ENCODE peak calls at places on chromosome 22, in nine cellular contexts. One of them, this sample, is unnamed.

GRCh38 chr22:41417622-41418390 is 28.8 kb downstream of the TOB2 start:
- DNase-seq in GM20000: no peak
- DNase-seq in suprapubic skin: peak
- DNase-seq in HEK293T: no peak
- DNase-seq in activated CD8-positive, alpha-beta memory T cell treated with anti-CD3 and anti-CD28 coated beads for 48 hours: no peak
- DNase-seq in NCI-H460: no peak
- DNase-seq in HFFc6: no peak
- DNase-seq in A549: no peak
- DNase-seq in SW480: no peak
- DNase-seq in this sample: no peak

GRCh38 chr22:22884010-22884887 is 3.4 kb upstream of the IGLL5 start:
- DNase-seq in SW480: peak
- DNase-seq in GM20000: peak
- DNase-seq in HFFc6: peak
- DNase-seq in activated CD8-positive, alpha-beta memory T cell treated with anti-CD3 and anti-CD28 coated beads for 48 hours: peak
- DNase-seq in suprapubic skin: peak
- DNase-seq in HEK293T: peak
- DNase-seq in A549: peak
- DNase-seq in NCI-H460: peak
- DNase-seq in this sample: peak

GRCh38 chr22:20211997-20212753 is 55.9 kb downstream of the RTN4R start:
- DNase-seq in GM20000: no peak
- DNase-seq in activated CD8-positive, alpha-beta memory T cell treated with anti-CD3 and anti-CD28 coated beads for 48 hours: no peak
- DNase-seq in HEK293T: no peak
- DNase-seq in NCI-H460: no peak
- DNase-seq in A549: no peak
- DNase-seq in HFFc6: no peak
- DNase-seq in suprapubic skin: no peak
- DNase-seq in SW480: peak
- DNase-seq in this sample: no peak

GRCh38 chr22:27420817-27421361 is 380.7 kb downstream of the MN1 start:
- DNase-seq in NCI-H460: peak
- DNase-seq in HEK293T: no peak
- DNase-seq in SW480: no peak
- DNase-seq in activated CD8-positive, alpha-beta memory T cell treated with anti-CD3 and anti-CD28 coated beads for 48 hours: no peak
- DNase-seq in HFFc6: peak
- DNase-seq in GM20000: no peak
- DNase-seq in suprapubic skin: peak
- DNase-seq in A549: no peak
- DNase-seq in this sample: no peak

GRCh38 chr22:20606041-20606783 is 98.8 kb downstream of the MED15 start:
- DNase-seq in NCI-H460: peak
- DNase-seq in suprapubic skin: no peak
- DNase-seq in HFFc6: peak
- DNase-seq in GM20000: peak
- DNase-seq in A549: peak
- DNase-seq in SW480: peak
- DNase-seq in HEK293T: peak
- DNase-seq in activated CD8-positive, alpha-beta memory T cell treated with anti-CD3 and anti-CD28 coated beads for 48 hours: peak
- DNase-seq in this sample: peak

GRCh38 chr22:23090079-23090835 is 19.9 kb downstream of the GNAZ start:
- DNase-seq in GM20000: no peak
- DNase-seq in A549: no peak
- DNase-seq in suprapubic skin: no peak
- DNase-seq in NCI-H460: no peak
- DNase-seq in SW480: no peak
- DNase-seq in HEK293T: no peak
- DNase-seq in HFFc6: no peak
- DNase-seq in activated CD8-positive, alpha-beta memory T cell treated with anti-CD3 and anti-CD28 coated beads for 48 hours: no peak
- DNase-seq in this sample: no peak

GRCh38 chr22:29154364-29155048 is 51.2 kb upstream of the EMID1 start:
- DNase-seq in NCI-H460: peak
- DNase-seq in GM20000: peak
- DNase-seq in HEK293T: peak
- DNase-seq in SW480: peak
- DNase-seq in suprapubic skin: peak
- DNase-seq in A549: peak
- DNase-seq in activated CD8-positive, alpha-beta memory T cell treated with anti-CD3 and anti-CD28 coated beads for 48 hours: peak
- DNase-seq in HFFc6: peak
- DNase-seq in this sample: peak

GRCh38 chr22:36253523-36254490 is 874 bp downstream of the APOL1 start:
- DNase-seq in suprapubic skin: no peak
- DNase-seq in HEK293T: no peak
- DNase-seq in HFFc6: no peak
- DNase-seq in NCI-H460: no peak
- DNase-seq in activated CD8-positive, alpha-beta memory T cell treated with anti-CD3 and anti-CD28 coated beads for 48 hours: no peak
- DNase-seq in SW480: no peak
- DNase-seq in A549: no peak
- DNase-seq in GM20000: no peak
- DNase-seq in this sample: no peak

GRCh38 chr22:33054276-33054675 is 3.9 kb downstream of the SYN3 start:
- DNase-seq in NCI-H460: no peak
- DNase-seq in activated CD8-positive, alpha-beta memory T cell treated with anti-CD3 and anti-CD28 coated beads for 48 hours: no peak
- DNase-seq in suprapubic skin: no peak
- DNase-seq in A549: no peak
- DNase-seq in HEK293T: no peak
- DNase-seq in SW480: no peak
- DNase-seq in GM20000: no peak
- DNase-seq in HFFc6: no peak
- DNase-seq in this sample: no peak

GRCh38 chr22:23806837-23807236 is 20.1 kb downstream of the SMARCB1 start:
- DNase-seq in A549: no peak
- DNase-seq in HEK293T: no peak
- DNase-seq in NCI-H460: no peak
- DNase-seq in HFFc6: no peak
- DNase-seq in suprapubic skin: no peak
- DNase-seq in activated CD8-positive, alpha-beta memory T cell treated with anti-CD3 and anti-CD28 coated beads for 48 hours: no peak
- DNase-seq in GM20000: no peak
- DNase-seq in SW480: no peak
- DNase-seq in this sample: no peak

GRCh38 chr22:49855491-49855911 is 1.9 kb downstream of the ZBED4 start:
- DNase-seq in GM20000: no peak
- DNase-seq in SW480: peak
- DNase-seq in activated CD8-positive, alpha-beta memory T cell treated with anti-CD3 and anti-CD28 coated beads for 48 hours: no peak
- DNase-seq in suprapubic skin: no peak
- DNase-seq in A549: no peak
- DNase-seq in HEK293T: no peak
- DNase-seq in NCI-H460: no peak
- DNase-seq in HFFc6: no peak
- DNase-seq in this sample: no peak

GRCh38 chr22:44394246-44395115 is 81.7 kb upstream of the SHISAL1 start:
- DNase-seq in A549: no peak
- DNase-seq in SW480: no peak
- DNase-seq in GM20000: no peak
- DNase-seq in HEK293T: no peak
- DNase-seq in HFFc6: no peak
- DNase-seq in activated CD8-positive, alpha-beta memory T cell treated with anti-CD3 and anti-CD28 coated beads for 48 hours: no peak
- DNase-seq in suprapubic skin: peak
- DNase-seq in NCI-H460: no peak
- DNase-seq in this sample: no peak

GRCh38 chr22:37273126-37273845 is 9.0 kb upstream of the CYTH4 start:
- DNase-seq in activated CD8-positive, alpha-beta memory T cell treated with anti-CD3 and anti-CD28 coated beads for 48 hours: no peak
- DNase-seq in SW480: peak
- DNase-seq in NCI-H460: no peak
- DNase-seq in GM20000: peak
- DNase-seq in HFFc6: peak
- DNase-seq in suprapubic skin: no peak
- DNase-seq in HEK293T: no peak
- DNase-seq in A549: no peak
- DNase-seq in this sample: no peak

GRCh38 chr22:22914726-22915669 is 27.4 kb downstream of the IGLL5 start:
- DNase-seq in activated CD8-positive, alpha-beta memory T cell treated with anti-CD3 and anti-CD28 coated beads for 48 hours: no peak
- DNase-seq in suprapubic skin: no peak
- DNase-seq in HFFc6: no peak
- DNase-seq in GM20000: no peak
- DNase-seq in SW480: no peak
- DNase-seq in HEK293T: no peak
- DNase-seq in NCI-H460: no peak
- DNase-seq in A549: no peak
- DNase-seq in this sample: no peak

GRCh38 chr22:28992565-28993326 is 68.9 kb downstream of the C22orf31 start:
- DNase-seq in HFFc6: no peak
- DNase-seq in GM20000: no peak
- DNase-seq in activated CD8-positive, alpha-beta memory T cell treated with anti-CD3 and anti-CD28 coated beads for 48 hours: no peak
- DNase-seq in HEK293T: no peak
- DNase-seq in suprapubic skin: no peak
- DNase-seq in NCI-H460: no peak
- DNase-seq in SW480: no peak
- DNase-seq in A549: no peak
- DNase-seq in this sample: no peak

GRCh38 chr22:46187862-46188261 is 37.5 kb downstream of the PPARA start:
- DNase-seq in GM20000: no peak
- DNase-seq in activated CD8-positive, alpha-beta memory T cell treated with anti-CD3 and anti-CD28 coated beads for 48 hours: no peak
- DNase-seq in suprapubic skin: no peak
- DNase-seq in HEK293T: no peak
- DNase-seq in A549: no peak
- DNase-seq in NCI-H460: no peak
- DNase-seq in SW480: peak
- DNase-seq in HFFc6: no peak
- DNase-seq in this sample: no peak

GRCh38 chr22:20887375-20887774 is 28.6 kb downstream of the SNAP29 start:
- DNase-seq in suprapubic skin: no peak
- DNase-seq in HFFc6: no peak
- DNase-seq in SW480: no peak
- DNase-seq in NCI-H460: no peak
- DNase-seq in activated CD8-positive, alpha-beta memory T cell treated with anti-CD3 and anti-CD28 coated beads for 48 hours: no peak
- DNase-seq in A549: no peak
- DNase-seq in GM20000: no peak
- DNase-seq in HEK293T: no peak
- DNase-seq in this sample: no peak

GRCh38 chr22:35023692-35024363 is 42.1 kb upstream of the ISX start:
- DNase-seq in SW480: no peak
- DNase-seq in GM20000: peak
- DNase-seq in HFFc6: no peak
- DNase-seq in A549: peak
- DNase-seq in activated CD8-positive, alpha-beta memory T cell treated with anti-CD3 and anti-CD28 coated beads for 48 hours: peak
- DNase-seq in NCI-H460: peak
- DNase-seq in suprapubic skin: peak
- DNase-seq in HEK293T: peak
- DNase-seq in this sample: peak

GRCh38 chr22:43004362-43005035 is 10.4 kb downstream of the PACSIN2 start:
- DNase-seq in HFFc6: peak
- DNase-seq in SW480: peak
- DNase-seq in NCI-H460: no peak
- DNase-seq in A549: no peak
- DNase-seq in HEK293T: no peak
- DNase-seq in activated CD8-positive, alpha-beta memory T cell treated with anti-CD3 and anti-CD28 coated beads for 48 hours: no peak
- DNase-seq in suprapubic skin: no peak
- DNase-seq in GM20000: no peak
- DNase-seq in this sample: no peak

GRCh38 chr22:48520207-48520606 is 1307.5 kb downstream of the BRD1 start:
- DNase-seq in activated CD8-positive, alpha-beta memory T cell treated with anti-CD3 and anti-CD28 coated beads for 48 hours: no peak
- DNase-seq in A549: no peak
- DNase-seq in NCI-H460: no peak
- DNase-seq in HEK293T: no peak
- DNase-seq in suprapubic skin: no peak
- DNase-seq in SW480: no peak
- DNase-seq in HFFc6: no peak
- DNase-seq in GM20000: no peak
- DNase-seq in this sample: no peak

GRCh38 chr22:19004471-19004870 is 68.4 kb upstream of the PRODH start:
- DNase-seq in HFFc6: no peak
- DNase-seq in NCI-H460: no peak
- DNase-seq in suprapubic skin: no peak
- DNase-seq in GM20000: no peak
- DNase-seq in A549: no peak
- DNase-seq in HEK293T: no peak
- DNase-seq in activated CD8-positive, alpha-beta memory T cell treated with anti-CD3 and anti-CD28 coated beads for 48 hours: no peak
- DNase-seq in SW480: no peak
- DNase-seq in this sample: no peak

GRCh38 chr22:41925783-41926460 is 684 bp downstream of the TNFRSF13C start:
- DNase-seq in A549: no peak
- DNase-seq in suprapubic skin: no peak
- DNase-seq in SW480: peak
- DNase-seq in NCI-H460: peak
- DNase-seq in HEK293T: peak
- DNase-seq in GM20000: peak
- DNase-seq in activated CD8-positive, alpha-beta memory T cell treated with anti-CD3 and anti-CD28 coated beads for 48 hours: peak
- DNase-seq in HFFc6: no peak
- DNase-seq in this sample: peak

GRCh38 chr22:36365020-36365411 is 22.8 kb downstream of the MYH9 start:
- DNase-seq in HFFc6: peak
- DNase-seq in GM20000: peak
- DNase-seq in NCI-H460: peak
- DNase-seq in SW480: peak
- DNase-seq in HEK293T: no peak
- DNase-seq in suprapubic skin: no peak
- DNase-seq in A549: peak
- DNase-seq in activated CD8-positive, alpha-beta memory T cell treated with anti-CD3 and anti-CD28 coated beads for 48 hours: peak
- DNase-seq in this sample: no peak

GRCh38 chr22:27113211-27114030 is 456.0 kb downstream of the MIAT start:
- DNase-seq in HEK293T: no peak
- DNase-seq in suprapubic skin: no peak
- DNase-seq in A549: peak
- DNase-seq in SW480: peak
- DNase-seq in HFFc6: peak
- DNase-seq in GM20000: no peak
- DNase-seq in NCI-H460: peak
- DNase-seq in activated CD8-positive, alpha-beta memory T cell treated with anti-CD3 and anti-CD28 coated beads for 48 hours: no peak
- DNase-seq in this sample: no peak

GRCh38 chr22:19371893-19372292 is 59.6 kb downstream of the HIRA start:
- DNase-seq in suprapubic skin: no peak
- DNase-seq in NCI-H460: no peak
- DNase-seq in activated CD8-positive, alpha-beta memory T cell treated with anti-CD3 and anti-CD28 coated beads for 48 hours: no peak
- DNase-seq in GM20000: no peak
- DNase-seq in HFFc6: no peak
- DNase-seq in HEK293T: no peak
- DNase-seq in A549: no peak
- DNase-seq in SW480: no peak
- DNase-seq in this sample: no peak

This sample was measured in WTC11.